ENCODE peak calls at places on chromosomes 1 and 21, in nine cellular contexts. One of them, this sample, is unnamed.
A peak's percentile ranks its signal among the peaks of the same experiment; 100 is the strongest.

GRCh38 chr1:39981957-39982356 is 27.0 kb downstream of the MFSD2A start:
- DNase-seq in SJSA1: peak; percentile 82
- DNase-seq in heart left ventricle: no peak
- DNase-seq in HCT116: peak; percentile 37
- DNase-seq in colonic mucosa: peak; percentile 27
- DNase-seq in naive thymus-derived CD4-positive, alpha-beta T cell: no peak
- DNase-seq in transverse colon: peak; percentile 15
- DNase-seq in A549: peak; percentile 26
- DNase-seq in heart right ventricle: no peak
- DNase-seq in this sample: no peak

GRCh38 chr1:86833461-86834215 is 80.3 kb downstream of the SELENOF start:
- DNase-seq in heart left ventricle: peak; percentile 77
- DNase-seq in SJSA1: peak; percentile 54
- DNase-seq in transverse colon: peak; percentile 78
- DNase-seq in A549: peak; percentile 86
- DNase-seq in colonic mucosa: peak; percentile 76
- DNase-seq in heart right ventricle: peak; percentile 19
- DNase-seq in HCT116: peak; percentile 79
- DNase-seq in naive thymus-derived CD4-positive, alpha-beta T cell: peak; percentile 63
- DNase-seq in this sample: peak; percentile 51

GRCh38 chr1:66678151-66678550 is 74.1 kb upstream of the DYNLT5 start:
- DNase-seq in colonic mucosa: no peak
- DNase-seq in heart right ventricle: no peak
- DNase-seq in transverse colon: no peak
- DNase-seq in SJSA1: no peak
- DNase-seq in heart left ventricle: no peak
- DNase-seq in naive thymus-derived CD4-positive, alpha-beta T cell: no peak
- DNase-seq in A549: no peak
- DNase-seq in HCT116: no peak
- DNase-seq in this sample: no peak

GRCh38 chr1:27574871-27575831 is 28.8 kb downstream of the AHDC1 start:
- DNase-seq in SJSA1: peak; percentile 44
- DNase-seq in heart left ventricle: peak; percentile 92
- DNase-seq in heart right ventricle: peak; percentile 85
- DNase-seq in naive thymus-derived CD4-positive, alpha-beta T cell: no peak
- DNase-seq in colonic mucosa: peak; percentile 74
- DNase-seq in HCT116: no peak
- DNase-seq in transverse colon: peak; percentile 66
- DNase-seq in A549: peak; percentile 65
- DNase-seq in this sample: no peak

GRCh38 chr1:248404024-248404423 is 1.2 kb downstream of the OR2T1 start:
- DNase-seq in transverse colon: no peak
- DNase-seq in colonic mucosa: no peak
- DNase-seq in heart left ventricle: no peak
- DNase-seq in A549: peak; percentile 30
- DNase-seq in SJSA1: peak; percentile 2
- DNase-seq in HCT116: peak; percentile 3
- DNase-seq in naive thymus-derived CD4-positive, alpha-beta T cell: peak; percentile 8
- DNase-seq in heart right ventricle: no peak
- DNase-seq in this sample: peak; percentile 9

GRCh38 chr21:19844334-19844733 is 1153.9 kb upstream of the NCAM2 start:
- DNase-seq in SJSA1: no peak
- DNase-seq in HCT116: no peak
- DNase-seq in colonic mucosa: no peak
- DNase-seq in naive thymus-derived CD4-positive, alpha-beta T cell: no peak
- DNase-seq in heart right ventricle: no peak
- DNase-seq in heart left ventricle: no peak
- DNase-seq in transverse colon: no peak
- DNase-seq in A549: no peak
- DNase-seq in this sample: no peak

GRCh38 chr21:35138665-35139381 is 89.7 kb upstream of the RUNX1 start:
- DNase-seq in naive thymus-derived CD4-positive, alpha-beta T cell: peak; percentile 34
- DNase-seq in heart left ventricle: no peak
- DNase-seq in heart right ventricle: no peak
- DNase-seq in transverse colon: no peak
- DNase-seq in HCT116: peak; percentile 93
- DNase-seq in SJSA1: peak; percentile 66
- DNase-seq in A549: no peak
- DNase-seq in colonic mucosa: no peak
- DNase-seq in this sample: peak; percentile 12

GRCh38 chr1:172417552-172417951 is 2.9 kb upstream of the C1orf105 start:
- DNase-seq in transverse colon: no peak
- DNase-seq in naive thymus-derived CD4-positive, alpha-beta T cell: no peak
- DNase-seq in colonic mucosa: no peak
- DNase-seq in heart left ventricle: no peak
- DNase-seq in heart right ventricle: no peak
- DNase-seq in HCT116: no peak
- DNase-seq in SJSA1: no peak
- DNase-seq in A549: no peak
- DNase-seq in this sample: no peak

GRCh38 chr1:32241011-32241763 is 5.8 kb upstream of the FAM167B start:
- DNase-seq in heart right ventricle: peak; percentile 56
- DNase-seq in HCT116: no peak
- DNase-seq in colonic mucosa: peak; percentile 69
- DNase-seq in heart left ventricle: peak; percentile 76
- DNase-seq in naive thymus-derived CD4-positive, alpha-beta T cell: peak; percentile 41
- DNase-seq in SJSA1: peak; percentile 47
- DNase-seq in A549: peak; percentile 54
- DNase-seq in transverse colon: peak; percentile 73
- DNase-seq in this sample: peak; percentile 39

GRCh38 chr1:240522122-240522822 is 89.7 kb downstream of the GREM2 start:
- DNase-seq in heart right ventricle: no peak
- DNase-seq in HCT116: no peak
- DNase-seq in transverse colon: no peak
- DNase-seq in colonic mucosa: peak; percentile 24
- DNase-seq in A549: no peak
- DNase-seq in heart left ventricle: no peak
- DNase-seq in SJSA1: no peak
- DNase-seq in naive thymus-derived CD4-positive, alpha-beta T cell: no peak
- DNase-seq in this sample: no peak

GRCh38 chr1:198620951-198621824 is 17.7 kb upstream of the PTPRC start:
- DNase-seq in colonic mucosa: no peak
- DNase-seq in heart left ventricle: no peak
- DNase-seq in HCT116: no peak
- DNase-seq in transverse colon: peak; percentile 55
- DNase-seq in A549: no peak
- DNase-seq in naive thymus-derived CD4-positive, alpha-beta T cell: peak; percentile 79
- DNase-seq in heart right ventricle: no peak
- DNase-seq in SJSA1: no peak
- DNase-seq in this sample: peak; percentile 81

GRCh38 chr1:201917362-201918033 is 28.8 kb downstream of the SHISA4 start:
- DNase-seq in A549: peak; percentile 46
- DNase-seq in heart right ventricle: no peak
- DNase-seq in colonic mucosa: no peak
- DNase-seq in transverse colon: no peak
- DNase-seq in heart left ventricle: no peak
- DNase-seq in HCT116: no peak
- DNase-seq in naive thymus-derived CD4-positive, alpha-beta T cell: no peak
- DNase-seq in SJSA1: peak; percentile 80
- DNase-seq in this sample: no peak

GRCh38 chr1:76279387-76279748 is 204.8 kb downstream of the ST6GALNAC3 start:
- DNase-seq in colonic mucosa: no peak
- DNase-seq in heart right ventricle: no peak
- DNase-seq in A549: no peak
- DNase-seq in transverse colon: no peak
- DNase-seq in heart left ventricle: no peak
- DNase-seq in HCT116: no peak
- DNase-seq in naive thymus-derived CD4-positive, alpha-beta T cell: no peak
- DNase-seq in SJSA1: no peak
- DNase-seq in this sample: no peak

GRCh38 chr1:1357871-1358432 is 403 bp downstream of the MXRA8 start:
- DNase-seq in HCT116: no peak
- DNase-seq in A549: no peak
- DNase-seq in heart left ventricle: peak; percentile 26
- DNase-seq in SJSA1: peak; percentile 68
- DNase-seq in transverse colon: no peak
- DNase-seq in colonic mucosa: no peak
- DNase-seq in naive thymus-derived CD4-positive, alpha-beta T cell: no peak
- DNase-seq in heart right ventricle: no peak
- DNase-seq in this sample: no peak
- H3K4me1 ChIP-seq in HCT116: peaks cover 61% of the 10 kb centered on the region
- H3K4me1 ChIP-seq in A549: peaks cover 38% of the 10 kb centered on the region
- H3K4me1 ChIP-seq in heart left ventricle: peaks cover 37% of the 10 kb centered on the region
- H3K4me1 ChIP-seq in SJSA1: peaks cover 53% of the 10 kb centered on the region
- H3K4me1 ChIP-seq in transverse colon: peaks cover 33% of the 10 kb centered on the region
- H3K4me1 ChIP-seq in colonic mucosa: no peaks in the 10 kb centered on the region
- H3K4me1 ChIP-seq in naive thymus-derived CD4-positive, alpha-beta T cell: peaks cover 18% of the 10 kb centered on the region
- H3K4me1 ChIP-seq in heart right ventricle: peaks cover 55% of the 10 kb centered on the region
- H3K4me1 ChIP-seq in this sample: peaks cover 26% of the 10 kb centered on the region

GRCh38 chr1:6955357-6956154 is 170.3 kb downstream of the CAMTA1 start:
- DNase-seq in A549: no peak
- DNase-seq in heart right ventricle: no peak
- DNase-seq in transverse colon: no peak
- DNase-seq in SJSA1: no peak
- DNase-seq in HCT116: no peak
- DNase-seq in naive thymus-derived CD4-positive, alpha-beta T cell: no peak
- DNase-seq in heart left ventricle: no peak
- DNase-seq in colonic mucosa: no peak
- DNase-seq in this sample: no peak
- H3K27ac ChIP-seq in A549: no peak overlapping the region
- H3K27ac ChIP-seq in heart right ventricle: no peak overlapping the region
- H3K27ac ChIP-seq in transverse colon: no peak overlapping the region
- H3K27ac ChIP-seq in SJSA1: no peak overlapping the region
- H3K27ac ChIP-seq in HCT116: no peak overlapping the region
- H3K27ac ChIP-seq in naive thymus-derived CD4-positive, alpha-beta T cell: no peak overlapping the region
- H3K27ac ChIP-seq in heart left ventricle: no peak overlapping the region
- H3K27ac ChIP-seq in colonic mucosa: no peak overlapping the region
- H3K27ac ChIP-seq in this sample: no peak overlapping the region

GRCh38 chr1:64514197-64514765 is 44.4 kb downstream of the CACHD1 start:
- DNase-seq in SJSA1: no peak
- DNase-seq in A549: no peak
- DNase-seq in heart right ventricle: no peak
- DNase-seq in HCT116: no peak
- DNase-seq in naive thymus-derived CD4-positive, alpha-beta T cell: no peak
- DNase-seq in transverse colon: no peak
- DNase-seq in colonic mucosa: no peak
- DNase-seq in heart left ventricle: no peak
- DNase-seq in this sample: no peak

GRCh38 chr1:64515427-64515826 is 45.5 kb downstream of the CACHD1 start:
- DNase-seq in heart right ventricle: peak; percentile 14
- DNase-seq in heart left ventricle: peak; percentile 64
- DNase-seq in SJSA1: no peak
- DNase-seq in HCT116: no peak
- DNase-seq in transverse colon: peak; percentile 44
- DNase-seq in colonic mucosa: peak; percentile 28
- DNase-seq in A549: no peak
- DNase-seq in naive thymus-derived CD4-positive, alpha-beta T cell: no peak
- DNase-seq in this sample: no peak

GRCh38 chr1:64511054-64511453 is 41.1 kb downstream of the CACHD1 start:
- DNase-seq in HCT116: no peak
- DNase-seq in transverse colon: no peak
- DNase-seq in colonic mucosa: no peak
- DNase-seq in SJSA1: no peak
- DNase-seq in heart left ventricle: no peak
- DNase-seq in A549: no peak
- DNase-seq in naive thymus-derived CD4-positive, alpha-beta T cell: no peak
- DNase-seq in heart right ventricle: no peak
- DNase-seq in this sample: no peak

GRCh38 chr1:64516301-64516700 is 46.4 kb downstream of the CACHD1 start:
- DNase-seq in A549: no peak
- DNase-seq in SJSA1: no peak
- DNase-seq in colonic mucosa: no peak
- DNase-seq in HCT116: no peak
- DNase-seq in naive thymus-derived CD4-positive, alpha-beta T cell: no peak
- DNase-seq in transverse colon: no peak
- DNase-seq in heart left ventricle: no peak
- DNase-seq in heart right ventricle: no peak
- DNase-seq in this sample: no peak

GRCh38 chr1:64513557-64513956 is 43.6 kb downstream of the CACHD1 start:
- DNase-seq in naive thymus-derived CD4-positive, alpha-beta T cell: no peak
- DNase-seq in A549: no peak
- DNase-seq in colonic mucosa: no peak
- DNase-seq in SJSA1: no peak
- DNase-seq in HCT116: no peak
- DNase-seq in transverse colon: no peak
- DNase-seq in heart right ventricle: no peak
- DNase-seq in heart left ventricle: no peak
- DNase-seq in this sample: no peak
- H3K4me1 ChIP-seq in naive thymus-derived CD4-positive, alpha-beta T cell: peaks cover 10% of the 10 kb centered on the region
- H3K4me1 ChIP-seq in A549: peaks cover 14% of the 10 kb centered on the region
- H3K4me1 ChIP-seq in colonic mucosa: no peaks in the 10 kb centered on the region
- H3K4me1 ChIP-seq in SJSA1: no peaks in the 10 kb centered on the region
- H3K4me1 ChIP-seq in HCT116: no peaks in the 10 kb centered on the region
- H3K4me1 ChIP-seq in transverse colon: peaks cover 20% of the 10 kb centered on the region
- H3K4me1 ChIP-seq in heart right ventricle: peaks cover 63% of the 10 kb centered on the region
- H3K4me1 ChIP-seq in heart left ventricle: peaks cover 65% of the 10 kb centered on the region
- H3K4me1 ChIP-seq in this sample: no peaks in the 10 kb centered on the region

DNA sequence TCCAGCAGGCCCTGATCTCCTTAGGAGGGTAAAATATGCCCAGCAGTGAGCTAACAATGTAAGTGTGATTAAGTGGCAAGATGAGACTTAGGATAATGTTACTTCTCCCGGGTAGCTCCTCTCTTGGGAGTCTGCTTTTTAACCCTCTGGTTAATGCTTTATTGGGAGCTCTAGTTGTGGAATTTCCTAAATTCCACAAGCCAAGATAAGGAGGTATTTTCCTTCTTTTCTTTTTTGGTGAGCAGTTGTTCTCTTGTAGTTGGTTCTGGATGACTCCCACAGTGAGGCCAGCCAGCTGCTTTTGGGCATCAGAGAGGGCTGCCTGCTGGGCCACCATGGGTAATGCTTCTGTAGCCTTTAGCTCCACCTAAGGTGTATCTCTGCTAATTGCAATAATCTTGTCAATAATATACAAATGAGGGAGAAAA is 19.3 kb downstream of the C1orf52 start:
- DNase-seq in HCT116: no peak
- DNase-seq in naive thymus-derived CD4-positive, alpha-beta T cell: no peak
- DNase-seq in colonic mucosa: no peak
- DNase-seq in SJSA1: no peak
- DNase-seq in heart left ventricle: no peak
- DNase-seq in transverse colon: no peak
- DNase-seq in A549: no peak
- DNase-seq in heart right ventricle: peak; percentile 17
- DNase-seq in this sample: no peak
- H3K27ac ChIP-seq in HCT116: no peak overlapping the region
- H3K27ac ChIP-seq in naive thymus-derived CD4-positive, alpha-beta T cell: no peak overlapping the region
- H3K27ac ChIP-seq in colonic mucosa: no peak overlapping the region
- H3K27ac ChIP-seq in SJSA1: no peak overlapping the region
- H3K27ac ChIP-seq in heart left ventricle: no peak overlapping the region
- H3K27ac ChIP-seq in transverse colon: no peak overlapping the region
- H3K27ac ChIP-seq in A549: no peak overlapping the region
- H3K27ac ChIP-seq in heart right ventricle: no peak overlapping the region
- H3K27ac ChIP-seq in this sample: no peak overlapping the region